ENCODE peak calls at places on chromosomes 12 and 14, in nine cellular contexts. One of them, this sample, is unnamed.

GRCh38 chr12:130164216-130164542 is 1.9 kb downstream of the FZD10 start:
- DNase-seq in T47D: no peak
- DNase-seq in GM13977: no peak
- DNase-seq in activated naive CD8-positive, alpha-beta T cell treated with anti-CD3 and anti-CD28 coated beads for 36 hours: no peak
- DNase-seq in neural progenitor cell: no peak
- DNase-seq in fibroblast of the aortic adventitia: no peak
- DNase-seq in activated CD4-positive, alpha-beta T cell treated with anti-CD3 and anti-CD28 coated beads, Interleukin-2, amount 50 U/mL, for 4 hours: no peak
- DNase-seq in ACHN: no peak
- DNase-seq in WERI-Rb-1: no peak
- DNase-seq in this sample: no peak

GRCh38 chr12:119363037-119363436 is 28.5 kb downstream of the CCDC60 start:
- DNase-seq in GM13977: no peak
- DNase-seq in WERI-Rb-1: no peak
- DNase-seq in neural progenitor cell: no peak
- DNase-seq in fibroblast of the aortic adventitia: no peak
- DNase-seq in ACHN: no peak
- DNase-seq in activated CD4-positive, alpha-beta T cell treated with anti-CD3 and anti-CD28 coated beads, Interleukin-2, amount 50 U/mL, for 4 hours: no peak
- DNase-seq in activated naive CD8-positive, alpha-beta T cell treated with anti-CD3 and anti-CD28 coated beads for 36 hours: no peak
- DNase-seq in T47D: no peak
- DNase-seq in this sample: no peak

GRCh38 chr12:124259168-124260066 is 35.5 kb upstream of the RFLNA start:
- DNase-seq in activated CD4-positive, alpha-beta T cell treated with anti-CD3 and anti-CD28 coated beads, Interleukin-2, amount 50 U/mL, for 4 hours: no peak
- DNase-seq in fibroblast of the aortic adventitia: peak
- DNase-seq in ACHN: no peak
- DNase-seq in GM13977: no peak
- DNase-seq in WERI-Rb-1: peak
- DNase-seq in T47D: no peak
- DNase-seq in neural progenitor cell: no peak
- DNase-seq in activated naive CD8-positive, alpha-beta T cell treated with anti-CD3 and anti-CD28 coated beads for 36 hours: no peak
- DNase-seq in this sample: no peak

GRCh38 chr12:89236748-89237428 is 115.4 kb downstream of the DUSP6 start:
- DNase-seq in ACHN: no peak
- DNase-seq in neural progenitor cell: no peak
- DNase-seq in WERI-Rb-1: no peak
- DNase-seq in T47D: peak
- DNase-seq in activated CD4-positive, alpha-beta T cell treated with anti-CD3 and anti-CD28 coated beads, Interleukin-2, amount 50 U/mL, for 4 hours: no peak
- DNase-seq in GM13977: no peak
- DNase-seq in fibroblast of the aortic adventitia: no peak
- DNase-seq in activated naive CD8-positive, alpha-beta T cell treated with anti-CD3 and anti-CD28 coated beads for 36 hours: no peak
- DNase-seq in this sample: no peak

GRCh38 chr14:41615011-41615595 is 8.4 kb downstream of the LRFN5 start:
- DNase-seq in ACHN: no peak
- DNase-seq in GM13977: no peak
- DNase-seq in fibroblast of the aortic adventitia: peak
- DNase-seq in neural progenitor cell: no peak
- DNase-seq in activated CD4-positive, alpha-beta T cell treated with anti-CD3 and anti-CD28 coated beads, Interleukin-2, amount 50 U/mL, for 4 hours: no peak
- DNase-seq in T47D: no peak
- DNase-seq in WERI-Rb-1: no peak
- DNase-seq in activated naive CD8-positive, alpha-beta T cell treated with anti-CD3 and anti-CD28 coated beads for 36 hours: no peak
- DNase-seq in this sample: no peak

GRCh38 chr14:52338282-52338681 is 24.2 kb downstream of the PTGER2 start:
- DNase-seq in WERI-Rb-1: peak
- DNase-seq in ACHN: peak
- DNase-seq in T47D: no peak
- DNase-seq in fibroblast of the aortic adventitia: peak
- DNase-seq in activated naive CD8-positive, alpha-beta T cell treated with anti-CD3 and anti-CD28 coated beads for 36 hours: no peak
- DNase-seq in activated CD4-positive, alpha-beta T cell treated with anti-CD3 and anti-CD28 coated beads, Interleukin-2, amount 50 U/mL, for 4 hours: no peak
- DNase-seq in neural progenitor cell: no peak
- DNase-seq in GM13977: no peak
- DNase-seq in this sample: peak

GRCh38 chr14:68784298-68784910 is 8.5 kb downstream of the ZFP36L1 start:
- DNase-seq in neural progenitor cell: no peak
- DNase-seq in WERI-Rb-1: no peak
- DNase-seq in GM13977: peak
- DNase-seq in T47D: no peak
- DNase-seq in activated naive CD8-positive, alpha-beta T cell treated with anti-CD3 and anti-CD28 coated beads for 36 hours: no peak
- DNase-seq in ACHN: peak
- DNase-seq in activated CD4-positive, alpha-beta T cell treated with anti-CD3 and anti-CD28 coated beads, Interleukin-2, amount 50 U/mL, for 4 hours: no peak
- DNase-seq in fibroblast of the aortic adventitia: peak
- DNase-seq in this sample: peak

GRCh38 chr12:58915634-58916033 is 4.7 kb downstream of the LRIG3 start:
- DNase-seq in activated CD4-positive, alpha-beta T cell treated with anti-CD3 and anti-CD28 coated beads, Interleukin-2, amount 50 U/mL, for 4 hours: no peak
- DNase-seq in activated naive CD8-positive, alpha-beta T cell treated with anti-CD3 and anti-CD28 coated beads for 36 hours: no peak
- DNase-seq in GM13977: no peak
- DNase-seq in WERI-Rb-1: no peak
- DNase-seq in ACHN: peak
- DNase-seq in T47D: no peak
- DNase-seq in fibroblast of the aortic adventitia: peak
- DNase-seq in neural progenitor cell: peak
- DNase-seq in this sample: no peak

GRCh38 chr12:114254998-114255397 is 150.9 kb downstream of the TBX5 start:
- DNase-seq in neural progenitor cell: no peak
- DNase-seq in ACHN: no peak
- DNase-seq in activated CD4-positive, alpha-beta T cell treated with anti-CD3 and anti-CD28 coated beads, Interleukin-2, amount 50 U/mL, for 4 hours: no peak
- DNase-seq in GM13977: no peak
- DNase-seq in activated naive CD8-positive, alpha-beta T cell treated with anti-CD3 and anti-CD28 coated beads for 36 hours: no peak
- DNase-seq in T47D: no peak
- DNase-seq in WERI-Rb-1: no peak
- DNase-seq in fibroblast of the aortic adventitia: no peak
- DNase-seq in this sample: peak

This sample was measured in A549.